ENCODE peak calls at places on chromosomes 11 and 22, in eight cellular contexts. R, V, G, X, F, B, U and C are unnamed samples.
A peak's percentile ranks its signal among the peaks of the same experiment; 100 is the strongest.

GRCh38 chr22:19138217-19139000 is 6.0 kb downstream of the ESS2 start:
- DNase-seq in X (no peak), R (no peak), F (no peak), B (no peak), U (no peak), G (no peak), V (no peak), C (no peak)

GRCh38 chr11:832529-833113 is at the start of gene CD151:
- DNase-seq in U (peak; percentile 79), F (peak; percentile 87), V (peak; percentile 66), X (peak; percentile 50), B (no peak), G (no peak), R (no peak), C (peak; percentile 86)

GRCh38 chr22:37184816-37185541 is 3.1 kb downstream of the C1QTNF6 start:
- DNase-seq in R (no peak), F (no peak), V (peak; percentile 1), U (no peak), G (no peak), X (no peak), B (no peak), C (no peak)

GRCh38 chr11:66048525-66049313 is at the start of gene GAL3ST3:
- DNase-seq in V (no peak), R (no peak), G (no peak), U (no peak), X (no peak), B (no peak), F (peak; percentile 88), C (no peak)

GRCh38 chr11:112613051-112613972 is 347.9 kb upstream of the NCAM1 start:
- DNase-seq in R (peak; percentile 28), B (no peak), G (no peak), U (peak; percentile 79), F (no peak), X (peak; percentile 58), V (no peak), C (peak; percentile 10)

GRCh38 chr11:86152006-86152862 is 83.3 kb upstream of the PICALM start:
- DNase-seq in B (no peak), V (no peak), U (peak; percentile 66), F (no peak), X (peak; percentile 84), R (peak; percentile 34), G (no peak), C (peak; percentile 44)

GRCh38 chr11:47858169-47858543 is 10.0 kb upstream of the NUP160 start:
- DNase-seq in G (no peak), B (peak; percentile 27), U (peak; percentile 32), F (no peak), X (peak; percentile 91), R (peak; percentile 53), V (no peak), C (peak; percentile 76)

GRCh38 chr22:46641829-46642266 is 21.7 kb downstream of the GRAMD4 start:
- DNase-seq in U (no peak), R (peak; percentile 15), X (peak; percentile 53), F (no peak), V (no peak), G (no peak), B (no peak), C (no peak)

GRCh38 chr11:14275081-14275480 is 83.9 kb downstream of the RRAS2 start:
- DNase-seq in G (no peak), U (no peak), R (no peak), B (no peak), X (peak; percentile 59), F (no peak), V (no peak), C (no peak)

GRCh38 chr11:34208266-34209135 is 103.1 kb downstream of the NAT10 start:
- DNase-seq in V (peak; percentile 57), G (no peak), X (no peak), F (no peak), R (peak; percentile 9), B (no peak), U (peak; percentile 84), C (peak; percentile 26)

DNA sequence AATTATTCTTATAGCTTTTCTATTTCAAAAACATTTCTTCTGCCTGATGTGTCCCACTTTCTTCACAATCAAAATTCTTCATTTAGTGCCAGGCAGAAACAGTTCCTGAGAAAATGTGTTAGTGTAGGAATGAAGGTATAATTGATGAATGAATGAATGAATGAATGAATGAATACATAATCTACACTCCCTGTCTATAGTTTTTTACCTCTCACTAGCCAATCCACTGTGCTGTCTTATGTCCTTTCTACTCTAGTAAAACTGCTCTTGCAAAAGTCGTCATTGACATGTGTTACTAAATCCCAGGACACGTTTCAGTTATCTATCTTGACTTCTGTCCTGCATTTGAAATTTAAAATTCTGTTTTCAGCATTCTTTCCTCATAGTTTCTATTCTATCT is 42.9 kb downstream of the CHORDC1 start:
- DNase-seq in F (no peak), B (no peak), X (no peak), R (no peak), V (no peak), U (no peak), G (no peak), C (no peak)
- TF ChIP-seq CTCF in F (no peak), B (no peak), X (no peak), R (no peak), V (no peak), U (no peak), G (no peak), C (no peak)

GRCh38 chr11:93652161-93652597 is 9.3 kb upstream of the CEP295 start:
- DNase-seq in B (no peak), V (no peak), G (peak; percentile 43), R (peak; percentile 62), F (peak; percentile 37), U (peak; percentile 39), X (peak; percentile 52), C (peak; percentile 14)

GRCh38 chr11:93646399-93646798 is 15.1 kb upstream of the CEP295 start:
- DNase-seq in X (no peak), V (no peak), U (no peak), G (no peak), F (no peak), B (no peak), R (no peak), C (no peak)

GRCh38 chr11:93651052-93651451 is 10.4 kb upstream of the CEP295 start:
- DNase-seq in U (no peak), R (no peak), B (no peak), X (no peak), F (no peak), G (no peak), V (no peak), C (no peak)

GRCh38 chr11:93645938-93646337 is 15.5 kb upstream of the CEP295 start:
- DNase-seq in U (no peak), X (no peak), F (no peak), V (no peak), B (no peak), G (no peak), R (no peak), C (no peak)

DNA sequence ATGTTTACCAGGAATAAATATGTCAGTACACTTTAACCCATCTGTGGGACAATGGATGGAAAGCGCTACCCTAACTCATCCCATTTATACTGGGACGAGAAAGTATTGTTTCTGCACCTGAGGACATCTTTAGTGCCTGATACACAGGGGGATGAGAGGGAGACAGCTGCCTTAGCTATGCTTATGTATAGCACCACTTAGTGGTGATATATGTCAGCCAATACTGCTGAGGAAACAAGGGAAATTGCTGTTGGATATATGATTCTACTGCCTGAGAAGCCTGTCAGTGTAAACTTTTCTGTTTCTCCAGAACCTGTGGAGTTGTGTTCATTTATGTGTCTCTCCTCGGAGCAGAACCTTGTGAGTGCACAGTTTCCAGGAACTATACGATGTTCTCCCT is 13.3 kb upstream of the CEP295 start:
- DNase-seq in U (peak; percentile 36), V (no peak), R (peak; percentile 20), G (peak; percentile 39), B (no peak), X (peak; percentile 27), F (peak; percentile 53), C (peak; percentile 8)
- TF ChIP-seq CTCF in U (peak; percentile 44), V (peak; percentile 34), R (peak; percentile 71), G (peak; percentile 73), B (no peak), X (peak; percentile 47), F (peak; percentile 58), C (peak; percentile 31)

GRCh38 chr22:28741200-28741757 is 341 bp downstream of the CHEK2 start:
- DNase-seq in U (no peak), V (no peak), G (no peak), B (no peak), R (no peak), F (peak; percentile 22), X (no peak), C (no peak)

GRCh38 chr22:28736296-28737155 is 5.1 kb downstream of the CHEK2 start:
- DNase-seq in B (no peak), U (no peak), R (no peak), G (no peak), X (no peak), V (no peak), F (peak; percentile 58), C (no peak)

GRCh38 chr22:28742562-28742962 is 723 bp downstream of the HSCB start:
- DNase-seq in G (no peak), V (no peak), R (no peak), B (no peak), U (no peak), F (no peak), X (no peak), C (no peak)

GRCh38 chr22:28743852-28744251 is 2.0 kb downstream of the HSCB start:
- DNase-seq in U (no peak), G (no peak), V (no peak), X (no peak), B (no peak), R (no peak), F (no peak), C (no peak)

GRCh38 chr22:28741758-28742561 is at the start of the genes CHEK2 and HSCB:
- DNase-seq in U (peak; percentile 99), V (peak; percentile 99), B (peak; percentile 99), F (peak; percentile 99), R (peak; percentile 98), X (peak; percentile 97), G (peak; percentile 99), C (peak; percentile 98)
- TF ChIP-seq CTCF in U (no peak), V (no peak), B (no peak), F (peak; percentile 40), R (peak; percentile 36), X (no peak), G (peak; percentile 65), C (no peak)

GRCh38 chr11:46410021-46410420 is 18.4 kb upstream of the CHRM4 start:
- DNase-seq in V (no peak), U (no peak), F (peak; percentile 79), R (no peak), G (no peak), X (no peak), B (no peak), C (no peak)
- TF ChIP-seq CTCF in V (no peak), U (peak; percentile 7), F (peak; percentile 72), R (peak; percentile 36), G (peak; percentile 59), X (no peak), B (no peak), C (peak; percentile 16)